ENCODE peak calls at places on chromosomes 16 and 17, in nine cellular contexts. U is pancreas, S is upper lobe of right lung, Q is gastrocnemius medialis, V is AG04450, P is transverse colon, I is ovary, M is fibroblast of lung, Y is neural progenitor cell. T is an unnamed sample. For H3K27me3, the result is how much of the 10 kb centered on the place peaks cover.

GRCh38 chr17:43848601-43849000 is 1.6 kb downstream of the CD300LG start:
- DNase-seq in M (no peak), P (no peak), Y (no peak), V (no peak), S (peak), U (no peak), Q (no peak), I (no peak), T (no peak)

GRCh38 chr17:7562208-7562605 is 488 bp downstream of the SENP3 start:
- DNase-seq in S (no peak), M (no peak), Q (no peak), P (no peak), I (no peak), V (no peak), Y (no peak), U (no peak), T (no peak)

GRCh38 chr17:17928422-17929386 is 43.5 kb downstream of the TOM1L2 start:
- DNase-seq in Q (no peak), Y (no peak), I (no peak), S (no peak), V (no peak), M (no peak), P (no peak), U (no peak), T (no peak)

GRCh38 chr17:73316919-73317505 is 5.2 kb upstream of the CDC42EP4 start:
- DNase-seq in I (no peak), V (no peak), M (peak), S (no peak), P (no peak), U (no peak), Y (peak), Q (no peak), T (no peak)

GRCh38 chr17:80614320-80614719 is 69.7 kb downstream of the RPTOR start:
- DNase-seq in P (no peak), Q (no peak), U (no peak), V (no peak), M (no peak), S (no peak), Y (no peak), I (no peak), T (no peak)

GRCh38 chr16:52407778-52408177 is 139.2 kb downstream of the TOX3 start:
- DNase-seq in M (no peak), I (no peak), Q (no peak), U (no peak), S (no peak), P (no peak), Y (no peak), V (no peak), T (no peak)

GRCh38 chr16:25838724-25839186 is 147.0 kb downstream of the HS3ST4 start:
- DNase-seq in V (peak), Y (peak), S (no peak), P (peak), U (no peak), Q (no peak), I (no peak), M (peak), T (peak)

GRCh38 chr16:88390760-88391496 is 8.2 kb downstream of the ZNF469 start:
- DNase-seq in Q (peak), I (no peak), M (no peak), P (peak), U (no peak), Y (no peak), S (no peak), V (no peak), T (no peak)

GRCh38 chr16:12559714-12560113 is 244.0 kb downstream of the CPPED1 start:
- DNase-seq in S (no peak), P (no peak), Q (no peak), M (no peak), I (no peak), U (no peak), Y (no peak), V (no peak), T (no peak)

GRCh38 chr16:87178177-87178863 is 138.9 kb downstream of the C16orf95 start:
- DNase-seq in V (no peak), U (no peak), Y (peak), P (no peak), S (no peak), M (no peak), I (peak), Q (no peak), T (no peak)
- H3K4me3 ChIP-seq in V (no peak), U (no peak), Y (no peak), P (no peak), S (no peak), M (no peak), I (no peak), Q (no peak), T (no peak)

GRCh38 chr16:85170066-85171003 is 58.1 kb upstream of the CIBAR2 start:
- DNase-seq in I (no peak), P (no peak), V (no peak), Y (peak), M (peak), Q (peak), S (no peak), U (no peak), T (no peak)
- TF ChIP-seq CTCF in I (no peak), P (no peak), V (no peak), Y (no peak), M (no peak), Q (peak), S (no peak), U (no peak), T (no peak)

GRCh38 chr17:45790296-45790922 is 6.3 kb downstream of the CRHR1 start:
- DNase-seq in M (no peak), P (no peak), Y (no peak), S (no peak), Q (no peak), V (no peak), U (no peak), I (no peak), T (no peak)
- H3K27me3 ChIP-seq in M (under half), P (half or more), Y (half or more), S (half or more), Q (under half), V (half or more), U (under half), I (under half), T (half or more)

DNA sequence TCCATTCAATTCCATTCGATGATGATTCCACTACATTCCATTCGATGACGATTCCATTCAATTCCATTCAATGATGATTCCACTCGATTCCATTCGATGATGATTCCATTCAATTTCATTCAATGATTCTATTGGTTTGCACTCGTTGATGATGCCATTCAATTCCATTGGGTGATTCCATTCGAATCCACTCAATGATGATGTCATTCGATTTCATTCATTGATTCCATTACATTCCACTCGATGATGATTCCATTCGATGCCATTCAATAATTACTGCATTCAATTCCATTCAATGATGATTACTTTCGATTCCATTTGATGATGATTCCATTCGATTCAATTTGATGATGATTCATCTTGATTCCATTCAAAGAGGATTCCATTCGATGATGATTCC is 1299.4 kb downstream of the TP53TG3F start:
- DNase-seq in S (no peak), Y (no peak), U (no peak), V (no peak), I (no peak), M (no peak), Q (no peak), P (no peak), T (no peak)
- H3K4me3 ChIP-seq in S (no peak), Y (no peak), U (no peak), V (no peak), I (no peak), M (no peak), Q (no peak), P (no peak), T (no peak)

DNA sequence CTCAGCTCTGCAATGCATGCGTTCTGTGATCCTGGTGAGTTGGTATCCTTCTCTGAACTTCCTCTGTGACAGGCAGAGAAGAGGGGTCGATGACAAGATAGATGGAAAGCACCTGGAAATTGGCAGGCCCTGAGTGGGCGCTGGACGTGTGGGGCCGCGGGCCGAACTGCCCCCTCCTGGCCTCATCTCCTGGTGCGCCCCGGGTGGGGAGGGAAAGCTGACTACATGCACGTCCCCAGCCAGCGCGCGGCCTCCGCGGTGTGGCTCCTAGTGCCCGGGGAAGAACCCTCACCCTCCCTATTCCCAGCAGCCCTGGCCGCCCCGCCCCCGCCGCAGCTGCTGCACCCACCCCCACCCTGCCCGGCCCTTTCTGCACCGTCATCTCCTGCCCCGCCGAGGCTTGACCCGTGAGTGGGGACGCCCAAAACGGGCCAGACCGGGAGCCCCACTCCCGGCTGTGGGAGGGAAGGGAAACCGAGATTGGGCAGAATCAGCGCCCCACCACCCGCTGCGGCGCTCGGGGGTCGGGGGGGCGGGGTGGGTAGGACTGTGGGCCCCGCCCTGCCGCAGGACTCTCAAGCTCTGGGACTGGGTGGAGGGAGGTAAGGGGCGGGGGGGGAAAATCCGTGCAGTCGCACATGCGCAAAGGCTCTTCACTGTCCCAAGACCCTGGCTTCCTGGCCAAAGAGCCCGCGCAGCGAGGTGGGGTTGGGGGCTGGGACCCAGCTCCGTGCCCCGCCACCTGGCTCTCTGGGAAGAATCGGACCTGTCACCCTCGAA is at the start of gene NOL3:
- DNase-seq in P (peak), V (peak), M (peak), Y (peak), Q (peak), U (peak), I (peak), S (peak), T (no peak)
- TF ChIP-seq CTCF in P (no peak), V (no peak), M (no peak), Y (no peak), Q (no peak), U (no peak), I (no peak), S (no peak), T (peak)

GRCh38 chr17:34547453-34548063 is 31.8 kb upstream of the TMEM132E start:
- DNase-seq in V (no peak), I (no peak), U (no peak), Q (no peak), S (no peak), P (no peak), M (no peak), Y (no peak), T (no peak)
- H3K27me3 ChIP-seq in V (under half), I (under half), U (under half), Q (under half), S (under half), P (under half), M (under half), Y (half or more), T (under half)

T was measured in kidney epithelial cell.